ENCODE peak calls at places on chromosome 6, in five cellular contexts. Q is SW 1271, O is DMS 273 treated with DMSO at 0.1 percent for 48 hours, C is KBM-7, D is ACHN. A is an unnamed sample.

GRCh38 chr6:98516869-98517268 is 317.5 kb upstream of the POU3F2 start:
- DNase-seq in Q (no peak), O (no peak), C (no peak), D (no peak), A (no peak)

GRCh38 chr6:52286798-52287432 is 2.4 kb upstream of the MCM3 start:
- DNase-seq in Q (peak; percentile 44), O (peak; percentile 42), C (peak; percentile 80), D (peak; percentile 81), A (peak; percentile 55)

GRCh38 chr6:42372699-42373098 is 79.0 kb downstream of the TRERF1 start:
- DNase-seq in Q (no peak), O (no peak), C (no peak), D (no peak), A (no peak)

GRCh38 chr6:11263185-11263817 is 30.8 kb upstream of the NEDD9 start:
- DNase-seq in Q (no peak), O (no peak), C (no peak), D (peak; percentile 79), A (peak; percentile 45)

GRCh38 chr6:110999634-111000270 is 17.9 kb downstream of the RPF2 start:
- DNase-seq in Q (no peak), O (no peak), C (peak; percentile 29), D (peak; percentile 42), A (peak; percentile 19)

GRCh38 chr6:33762713-33763112 is 16.0 kb upstream of the IP6K3 start:
- DNase-seq in Q (no peak), O (no peak), C (no peak), D (no peak), A (no peak)

GRCh38 chr6:54586251-54586650 is 260.3 kb upstream of the FAM83B start:
- DNase-seq in Q (no peak), O (no peak), C (no peak), D (no peak), A (peak; percentile 9)

GRCh38 chr6:122102026-122102425 is 297.4 kb upstream of the HSF2 start:
- DNase-seq in Q (no peak), O (no peak), C (no peak), D (no peak), A (no peak)

GRCh38 chr6:31352497-31353368 is 4.2 kb downstream of the HLA-B start:
- DNase-seq in Q (no peak), O (no peak), C (no peak), D (no peak), A (no peak)

GRCh38 chr6:138086573-138087196 is 20.5 kb downstream of the PERP start:
- DNase-seq in Q (no peak), O (no peak), C (no peak), D (no peak), A (peak; percentile 86)

GRCh38 chr6:128491041-128491642 is 29.3 kb downstream of the PTPRK start:
- DNase-seq in Q (no peak), O (no peak), C (no peak), D (peak; percentile 57), A (no peak)

GRCh38 chr6:68468244-68468884 is 166.7 kb upstream of the ADGRB3 start:
- DNase-seq in Q (no peak), O (no peak), C (peak; percentile 35), D (peak; percentile 1), A (no peak)

GRCh38 chr6:76584121-76584520 is 511.7 kb upstream of the IMPG1 start:
- DNase-seq in Q (no peak), O (no peak), C (no peak), D (no peak), A (no peak)

GRCh38 chr6:94074764-94075163 is 655.4 kb upstream of the EPHA7 start:
- DNase-seq in Q (no peak), O (no peak), C (no peak), D (no peak), A (no peak)

GRCh38 chr6:52420668-52421358 is 671 bp downstream of the EFHC1 start:
- DNase-seq in Q (no peak), O (peak; percentile 66), C (no peak), D (peak; percentile 70), A (peak; percentile 50)

GRCh38 chr6:162627362-162627761 is 100.2 kb downstream of the PRKN start:
- DNase-seq in Q (no peak), O (no peak), C (no peak), D (no peak), A (no peak)

GRCh38 chr6:92828786-92829185 is 590.6 kb downstream of the EPHA7 start:
- DNase-seq in Q (no peak), O (no peak), C (no peak), D (no peak), A (no peak)

GRCh38 chr6:134609862-134610261 is 291.9 kb upstream of the SGK1 start:
- DNase-seq in Q (no peak), O (no peak), C (no peak), D (no peak), A (no peak)

GRCh38 chr6:107368471-107368870 is 90.9 kb downstream of the PDSS2 start:
- DNase-seq in Q (no peak), O (no peak), C (no peak), D (no peak), A (no peak)

GRCh38 chr6:30325150-30325872 is 1.4 kb upstream of the TRIM39 start:
- DNase-seq in Q (peak; percentile 42), O (no peak), C (no peak), D (peak; percentile 72), A (peak; percentile 83)

GRCh38 chr6:84825461-84825860 is 61.1 kb upstream of the TBX18 start:
- DNase-seq in Q (no peak), O (no peak), C (no peak), D (peak; percentile 8), A (peak; percentile 69)

GRCh38 chr6:162528538-162528937 is 199.0 kb downstream of the PRKN start:
- DNase-seq in Q (no peak), O (no peak), C (no peak), D (no peak), A (no peak)

GRCh38 chr6:109743739-109744138 is 52.6 kb downstream of the FIG4 start:
- DNase-seq in Q (no peak), O (no peak), C (no peak), D (peak; percentile 53), A (peak; percentile 23)

GRCh38 chr6:155201461-155202226 is 62.2 kb upstream of the CLDN20 start:
- DNase-seq in Q (no peak), O (no peak), C (no peak), D (peak; percentile 44), A (peak; percentile 63)

GRCh38 chr6:3120765-3121089 is 2.2 kb downstream of the BPHL start:
- DNase-seq in Q (no peak), O (no peak), C (no peak), D (no peak), A (no peak)

GRCh38 chr6:139943391-139943790 is 568.9 kb upstream of the CITED2 start:
- DNase-seq in Q (peak; percentile 51), O (no peak), C (no peak), D (peak; percentile 82), A (peak; percentile 56)

GRCh38 chr6:170365581-170365980 is 59.0 kb downstream of the FAM120B start:
- DNase-seq in Q (no peak), O (no peak), C (no peak), D (no peak), A (no peak)

GRCh38 chr6:145506554-145506953 is 228.8 kb downstream of the EPM2A start:
- DNase-seq in Q (no peak), O (no peak), C (no peak), D (no peak), A (no peak)

GRCh38 chr6:129426343-129426742 is 283.6 kb downstream of the ARHGAP18 start:
- DNase-seq in Q (no peak), O (no peak), C (no peak), D (no peak), A (no peak)